ENCODE peak calls at places on chromosomes 12 and 14, in four cellular contexts. One of them, this sample, is unnamed.

GRCh38 chr12:123393747-123394146 is 9.8 kb downstream of the KMT5A start:
- DNase-seq in CD4-positive, CD25-positive, alpha-beta regulatory T cell: no peak
- DNase-seq in IMR-90: peak; percentile 20
- DNase-seq in CD8-positive, alpha-beta memory T cell: no peak
- DNase-seq in this sample: no peak

GRCh38 chr12:45637706-45638105 is 91.8 kb upstream of the ARID2 start:
- DNase-seq in CD4-positive, CD25-positive, alpha-beta regulatory T cell: no peak
- DNase-seq in IMR-90: peak; percentile 93
- DNase-seq in CD8-positive, alpha-beta memory T cell: no peak
- DNase-seq in this sample: peak; percentile 74

GRCh38 chr12:31849090-31849687 is 110.0 kb upstream of the RESF1 start:
- DNase-seq in CD4-positive, CD25-positive, alpha-beta regulatory T cell: no peak
- DNase-seq in IMR-90: peak; percentile 9
- DNase-seq in CD8-positive, alpha-beta memory T cell: no peak
- DNase-seq in this sample: no peak

GRCh38 chr14:96583605-96584041 is 81.4 kb downstream of the PAPOLA start:
- DNase-seq in CD4-positive, CD25-positive, alpha-beta regulatory T cell: no peak
- DNase-seq in IMR-90: no peak
- DNase-seq in CD8-positive, alpha-beta memory T cell: no peak
- DNase-seq in this sample: no peak

GRCh38 chr12:93713800-93714199 is 36.6 kb downstream of the CRADD start:
- DNase-seq in CD4-positive, CD25-positive, alpha-beta regulatory T cell: no peak
- DNase-seq in IMR-90: no peak
- DNase-seq in CD8-positive, alpha-beta memory T cell: no peak
- DNase-seq in this sample: no peak

GRCh38 chr12:118035194-118036041 is 18.9 kb downstream of the RFC5 start:
- DNase-seq in CD4-positive, CD25-positive, alpha-beta regulatory T cell: no peak
- DNase-seq in IMR-90: peak; percentile 22
- DNase-seq in CD8-positive, alpha-beta memory T cell: no peak
- DNase-seq in this sample: peak; percentile 26

GRCh38 chr14:69612759-69613145 is 1.4 kb downstream of the SUSD6 start:
- DNase-seq in CD4-positive, CD25-positive, alpha-beta regulatory T cell: no peak
- DNase-seq in IMR-90: no peak
- DNase-seq in CD8-positive, alpha-beta memory T cell: peak; percentile 16
- DNase-seq in this sample: no peak

GRCh38 chr14:87805315-87805723 is 187.7 kb downstream of the GALC start:
- DNase-seq in CD4-positive, CD25-positive, alpha-beta regulatory T cell: no peak
- DNase-seq in IMR-90: no peak
- DNase-seq in CD8-positive, alpha-beta memory T cell: peak; percentile 3
- DNase-seq in this sample: no peak

GRCh38 chr12:75587340-75588106 is 76.1 kb upstream of the KRR1 start:
- DNase-seq in CD4-positive, CD25-positive, alpha-beta regulatory T cell: no peak
- DNase-seq in IMR-90: peak; percentile 52
- DNase-seq in CD8-positive, alpha-beta memory T cell: no peak
- DNase-seq in this sample: no peak

GRCh38 chr12:20370001-20370381 is 1.7 kb downstream of the PDE3A start:
- DNase-seq in CD4-positive, CD25-positive, alpha-beta regulatory T cell: no peak
- DNase-seq in IMR-90: no peak
- DNase-seq in CD8-positive, alpha-beta memory T cell: no peak
- DNase-seq in this sample: peak; percentile 66

GRCh38 chr14:102731101-102731870 is 46.0 kb upstream of the TRAF3 start:
- DNase-seq in CD4-positive, CD25-positive, alpha-beta regulatory T cell: no peak
- DNase-seq in IMR-90: no peak
- DNase-seq in CD8-positive, alpha-beta memory T cell: no peak
- DNase-seq in this sample: no peak

GRCh38 chr12:1911598-1912575 is 6.6 kb downstream of the CACNA2D4 start:
- DNase-seq in CD4-positive, CD25-positive, alpha-beta regulatory T cell: no peak
- DNase-seq in IMR-90: no peak
- DNase-seq in CD8-positive, alpha-beta memory T cell: no peak
- DNase-seq in this sample: no peak

GRCh38 chr12:132672116-132672515 is 15.0 kb downstream of the POLE start:
- DNase-seq in CD4-positive, CD25-positive, alpha-beta regulatory T cell: no peak
- DNase-seq in IMR-90: no peak
- DNase-seq in CD8-positive, alpha-beta memory T cell: no peak
- DNase-seq in this sample: no peak

GRCh38 chr12:6080149-6081045 is 44.1 kb downstream of the VWF start:
- DNase-seq in CD4-positive, CD25-positive, alpha-beta regulatory T cell: no peak
- DNase-seq in IMR-90: no peak
- DNase-seq in CD8-positive, alpha-beta memory T cell: no peak
- DNase-seq in this sample: no peak

GRCh38 chr14:76918176-76918750 is 92.1 kb downstream of the LRRC74A start:
- DNase-seq in CD4-positive, CD25-positive, alpha-beta regulatory T cell: no peak
- DNase-seq in IMR-90: peak; percentile 90
- DNase-seq in CD8-positive, alpha-beta memory T cell: no peak
- DNase-seq in this sample: peak; percentile 63

GRCh38 chr14:22003471-22003870 is 329.9 kb upstream of the OR4E1 start:
- DNase-seq in CD4-positive, CD25-positive, alpha-beta regulatory T cell: no peak
- DNase-seq in IMR-90: no peak
- DNase-seq in CD8-positive, alpha-beta memory T cell: peak; percentile 33
- DNase-seq in this sample: no peak

GRCh38 chr14:102620413-102620812 is 28.0 kb downstream of the RCOR1 start:
- DNase-seq in CD4-positive, CD25-positive, alpha-beta regulatory T cell: no peak
- DNase-seq in IMR-90: peak; percentile 44
- DNase-seq in CD8-positive, alpha-beta memory T cell: no peak
- DNase-seq in this sample: no peak

GRCh38 chr14:96117101-96117897 is 78.1 kb downstream of the C14orf132 start:
- DNase-seq in CD4-positive, CD25-positive, alpha-beta regulatory T cell: no peak
- DNase-seq in IMR-90: peak; percentile 54
- DNase-seq in CD8-positive, alpha-beta memory T cell: no peak
- DNase-seq in this sample: no peak

GRCh38 chr14:65255583-65256443 is 153.5 kb upstream of the MAX start:
- DNase-seq in CD4-positive, CD25-positive, alpha-beta regulatory T cell: no peak
- DNase-seq in IMR-90: no peak
- DNase-seq in CD8-positive, alpha-beta memory T cell: peak; percentile 18
- DNase-seq in this sample: no peak

GRCh38 chr14:103526914-103527248 is 2.1 kb upstream of the TRMT61A start:
- DNase-seq in CD4-positive, CD25-positive, alpha-beta regulatory T cell: no peak
- DNase-seq in IMR-90: no peak
- DNase-seq in CD8-positive, alpha-beta memory T cell: no peak
- DNase-seq in this sample: no peak

GRCh38 chr12:165862-166368 is 48.0 kb downstream of the SLC6A12 start:
- DNase-seq in CD4-positive, CD25-positive, alpha-beta regulatory T cell: no peak
- DNase-seq in IMR-90: no peak
- DNase-seq in CD8-positive, alpha-beta memory T cell: no peak
- DNase-seq in this sample: no peak
- H3K4me1 ChIP-seq in CD4-positive, CD25-positive, alpha-beta regulatory T cell: no peaks in the 10 kb centered on the region
- H3K4me1 ChIP-seq in IMR-90: peaks cover 8% of the 10 kb centered on the region
- H3K4me1 ChIP-seq in CD8-positive, alpha-beta memory T cell: no peaks in the 10 kb centered on the region
- H3K4me1 ChIP-seq in this sample: no peaks in the 10 kb centered on the region

GRCh38 chr14:40280652-40281051 is 848.4 kb upstream of the FBXO33 start:
- DNase-seq in CD4-positive, CD25-positive, alpha-beta regulatory T cell: no peak
- DNase-seq in IMR-90: no peak
- DNase-seq in CD8-positive, alpha-beta memory T cell: no peak
- DNase-seq in this sample: no peak
- H3K4me1 ChIP-seq in CD4-positive, CD25-positive, alpha-beta regulatory T cell: no peaks in the 10 kb centered on the region
- H3K4me1 ChIP-seq in IMR-90: no peaks in the 10 kb centered on the region
- H3K4me1 ChIP-seq in CD8-positive, alpha-beta memory T cell: no peaks in the 10 kb centered on the region
- H3K4me1 ChIP-seq in this sample: no peaks in the 10 kb centered on the region

GRCh38 chr14:68243441-68244010 is 423.9 kb downstream of the RAD51B start:
- DNase-seq in CD4-positive, CD25-positive, alpha-beta regulatory T cell: no peak
- DNase-seq in IMR-90: no peak
- DNase-seq in CD8-positive, alpha-beta memory T cell: no peak
- DNase-seq in this sample: no peak
- H3K4me1 ChIP-seq in CD4-positive, CD25-positive, alpha-beta regulatory T cell: peaks cover 2% of the 10 kb centered on the region
- H3K4me1 ChIP-seq in IMR-90: peaks cover 13% of the 10 kb centered on the region
- H3K4me1 ChIP-seq in CD8-positive, alpha-beta memory T cell: peaks cover 1% of the 10 kb centered on the region
- H3K4me1 ChIP-seq in this sample: peaks cover 29% of the 10 kb centered on the region

GRCh38 chr12:49094104-49094948 is at the start of gene DHH:
- DNase-seq in CD4-positive, CD25-positive, alpha-beta regulatory T cell: no peak
- DNase-seq in IMR-90: no peak
- DNase-seq in CD8-positive, alpha-beta memory T cell: no peak
- DNase-seq in this sample: peak; percentile 40

GRCh38 chr12:49093746-49094103 is 876 bp downstream of the DHH start:
- DNase-seq in CD4-positive, CD25-positive, alpha-beta regulatory T cell: no peak
- DNase-seq in IMR-90: no peak
- DNase-seq in CD8-positive, alpha-beta memory T cell: no peak
- DNase-seq in this sample: peak; percentile 49

GRCh38 chr12:49092086-49092815 is 2.4 kb downstream of the DHH start:
- DNase-seq in CD4-positive, CD25-positive, alpha-beta regulatory T cell: peak; percentile 36
- DNase-seq in IMR-90: peak; percentile 30
- DNase-seq in CD8-positive, alpha-beta memory T cell: peak; percentile 48
- DNase-seq in this sample: peak; percentile 62

GRCh38 chr12:49091836-49092085 is 2.8 kb downstream of the DHH start:
- DNase-seq in CD4-positive, CD25-positive, alpha-beta regulatory T cell: no peak
- DNase-seq in IMR-90: peak; percentile 43
- DNase-seq in CD8-positive, alpha-beta memory T cell: no peak
- DNase-seq in this sample: no peak

DNA sequence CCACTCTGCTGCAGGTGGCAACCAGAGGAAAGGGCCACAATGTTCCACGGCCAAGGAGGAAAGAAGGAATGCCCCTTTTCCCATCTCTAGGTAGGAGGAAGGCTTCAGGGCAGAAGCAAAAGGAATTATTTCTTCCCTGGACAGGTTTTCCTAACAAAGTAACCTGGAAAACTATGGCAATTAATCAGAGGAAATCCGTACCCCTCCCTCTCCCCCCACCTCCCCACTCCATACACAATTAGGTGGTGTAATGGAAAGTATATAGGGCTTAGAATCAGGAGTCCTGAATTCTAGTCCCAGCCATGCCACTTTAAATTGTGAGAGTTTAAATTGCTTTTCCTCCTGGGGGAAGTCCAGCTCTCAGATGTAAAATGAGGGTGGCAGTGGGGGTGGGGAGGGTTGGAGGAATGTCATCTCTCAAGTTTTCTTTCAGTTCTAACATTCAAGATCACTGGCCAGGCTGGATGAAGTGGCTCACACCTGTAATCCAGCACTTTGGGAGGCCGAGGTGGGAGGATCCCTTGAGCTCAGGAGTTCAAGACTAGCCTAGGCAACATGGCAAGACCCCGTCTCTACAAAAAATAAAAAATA is 1.7 kb downstream of the DHH start:
- DNase-seq in CD4-positive, CD25-positive, alpha-beta regulatory T cell: no peak
- DNase-seq in IMR-90: no peak
- DNase-seq in CD8-positive, alpha-beta memory T cell: no peak
- DNase-seq in this sample: peak; percentile 15
- H3K4me1 ChIP-seq in CD4-positive, CD25-positive, alpha-beta regulatory T cell: peaks cover 62% of the 10 kb centered on the region
- H3K4me1 ChIP-seq in IMR-90: peaks cover 9% of the 10 kb centered on the region
- H3K4me1 ChIP-seq in CD8-positive, alpha-beta memory T cell: peaks cover 56% of the 10 kb centered on the region
- H3K4me1 ChIP-seq in this sample: peaks cover 54% of the 10 kb centered on the region

GRCh38 chr14:91373591-91374245 is 43.9 kb downstream of the CCDC88C start:
- DNase-seq in CD4-positive, CD25-positive, alpha-beta regulatory T cell: peak; percentile 57
- DNase-seq in IMR-90: no peak
- DNase-seq in CD8-positive, alpha-beta memory T cell: no peak
- DNase-seq in this sample: peak; percentile 63

GRCh38 chr14:91374287-91374880 is 43.2 kb downstream of the CCDC88C start:
- DNase-seq in CD4-positive, CD25-positive, alpha-beta regulatory T cell: no peak
- DNase-seq in IMR-90: no peak
- DNase-seq in CD8-positive, alpha-beta memory T cell: no peak
- DNase-seq in this sample: peak; percentile 17

GRCh38 chr14:91371990-91372375 is 45.6 kb downstream of the CCDC88C start:
- DNase-seq in CD4-positive, CD25-positive, alpha-beta regulatory T cell: no peak
- DNase-seq in IMR-90: no peak
- DNase-seq in CD8-positive, alpha-beta memory T cell: no peak
- DNase-seq in this sample: no peak

GRCh38 chr14:91371011-91371989 is 46.3 kb downstream of the CCDC88C start:
- DNase-seq in CD4-positive, CD25-positive, alpha-beta regulatory T cell: no peak
- DNase-seq in IMR-90: no peak
- DNase-seq in CD8-positive, alpha-beta memory T cell: no peak
- DNase-seq in this sample: no peak

DNA sequence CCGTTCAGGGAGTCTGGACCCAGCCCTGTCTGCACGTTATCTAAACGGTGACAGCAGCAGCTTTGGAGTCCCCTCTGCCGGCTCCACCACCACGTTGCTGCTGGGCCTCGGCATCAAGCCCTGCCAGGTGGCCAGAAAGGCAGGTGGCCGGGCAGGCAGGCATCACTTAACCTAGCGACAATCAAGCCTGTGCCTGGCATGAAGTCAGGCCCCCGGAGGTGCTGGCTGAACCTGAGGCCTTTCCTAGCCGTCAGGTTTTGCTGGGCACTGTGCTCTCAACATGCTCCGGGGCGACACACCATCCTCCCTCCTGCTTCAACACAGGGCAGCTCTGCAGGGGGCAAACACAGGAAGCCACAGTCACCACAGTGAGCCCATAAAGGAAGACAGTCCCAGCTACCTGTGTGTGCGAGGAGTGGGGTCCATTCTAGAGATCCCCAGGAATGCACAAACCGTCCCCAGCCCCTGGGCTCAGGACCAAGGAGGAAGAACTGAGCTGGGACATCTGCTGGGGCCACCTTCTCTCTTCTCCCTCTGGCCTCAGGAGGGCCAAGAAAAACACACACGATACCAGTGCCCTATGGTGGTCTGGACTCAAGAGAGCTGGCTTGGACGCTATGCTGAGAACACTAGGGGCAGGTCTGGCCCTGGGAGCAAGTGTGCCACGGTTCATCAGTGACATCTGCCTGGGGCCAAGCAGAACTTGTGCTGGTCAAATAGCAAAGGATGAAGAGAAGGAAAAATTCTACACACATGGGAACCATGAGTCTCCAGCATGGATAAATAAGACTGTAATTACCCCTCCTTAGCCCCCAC is 44.7 kb downstream of the CCDC88C start:
- DNase-seq in CD4-positive, CD25-positive, alpha-beta regulatory T cell: peak; percentile 34
- DNase-seq in IMR-90: no peak
- DNase-seq in CD8-positive, alpha-beta memory T cell: peak; percentile 59
- DNase-seq in this sample: peak; percentile 36
- H3K4me1 ChIP-seq in CD4-positive, CD25-positive, alpha-beta regulatory T cell: peaks cover 98% of the 10 kb centered on the region
- H3K4me1 ChIP-seq in IMR-90: no peaks in the 10 kb centered on the region
- H3K4me1 ChIP-seq in CD8-positive, alpha-beta memory T cell: peaks cover 99% of the 10 kb centered on the region
- H3K4me1 ChIP-seq in this sample: peaks cover 48% of the 10 kb centered on the region

GRCh38 chr12:79883216-79883615 is 51.7 kb downstream of the PPP1R12A start:
- DNase-seq in CD4-positive, CD25-positive, alpha-beta regulatory T cell: no peak
- DNase-seq in IMR-90: peak; percentile 68
- DNase-seq in CD8-positive, alpha-beta memory T cell: no peak
- DNase-seq in this sample: no peak
- H3K4me1 ChIP-seq in CD4-positive, CD25-positive, alpha-beta regulatory T cell: peaks cover 37% of the 10 kb centered on the region
- H3K4me1 ChIP-seq in IMR-90: no peaks in the 10 kb centered on the region
- H3K4me1 ChIP-seq in CD8-positive, alpha-beta memory T cell: peaks cover 38% of the 10 kb centered on the region
- H3K4me1 ChIP-seq in this sample: peaks cover 30% of the 10 kb centered on the region

DNA sequence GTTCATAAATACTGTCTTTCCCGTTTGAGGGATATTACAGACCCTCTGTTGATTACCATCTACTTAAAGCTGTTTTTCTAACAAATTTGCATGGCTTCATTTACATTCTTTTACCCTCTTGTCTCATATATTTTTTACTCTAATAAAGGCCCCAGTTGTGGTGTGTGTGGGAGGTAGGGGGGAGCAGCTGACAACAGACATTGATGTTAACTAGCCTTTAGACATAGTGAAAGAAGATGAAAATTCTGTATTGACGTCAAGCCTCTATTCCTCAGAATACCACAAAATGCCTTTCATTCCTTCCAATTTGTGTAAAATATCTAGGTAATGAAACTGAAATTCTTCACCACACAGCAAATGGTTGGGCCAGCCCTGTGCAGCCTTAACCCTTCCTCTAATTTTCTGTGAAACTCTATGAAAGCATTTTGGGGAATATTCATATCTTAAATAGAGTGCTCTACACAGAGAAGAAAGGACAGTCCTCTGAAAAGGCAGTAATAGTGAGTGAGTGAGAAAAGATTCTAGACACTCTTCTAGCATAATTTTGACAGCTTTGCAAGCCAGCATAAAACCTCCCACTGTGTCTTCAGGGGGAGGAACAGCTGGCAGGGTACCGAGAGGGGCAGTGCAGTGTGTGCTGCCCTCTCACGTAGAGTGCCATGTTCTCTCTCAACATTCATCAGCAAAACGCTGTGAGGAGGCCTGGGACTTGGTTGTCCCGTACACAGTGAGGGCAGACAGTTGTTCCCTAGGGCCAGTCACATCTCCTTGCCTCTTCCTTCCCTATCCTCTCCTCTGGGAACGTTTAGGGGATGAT is 20.1 kb upstream of the CERS5 start:
- DNase-seq in CD4-positive, CD25-positive, alpha-beta regulatory T cell: no peak
- DNase-seq in IMR-90: peak; percentile 94
- DNase-seq in CD8-positive, alpha-beta memory T cell: no peak
- DNase-seq in this sample: no peak
- H3K4me1 ChIP-seq in CD4-positive, CD25-positive, alpha-beta regulatory T cell: peaks cover 27% of the 10 kb centered on the region
- H3K4me1 ChIP-seq in IMR-90: peaks cover 30% of the 10 kb centered on the region
- H3K4me1 ChIP-seq in CD8-positive, alpha-beta memory T cell: peaks cover 7% of the 10 kb centered on the region
- H3K4me1 ChIP-seq in this sample: peaks cover 40% of the 10 kb centered on the region